ENCODE peak calls at places on chromosomes 11 and 22, in eight cellular contexts. T is adrenal gland, B is cardiac fibroblast, N is K562, W is upper lobe of right lung, I is heart right ventricle, V is lung, U is esophagus squamous epithelium. Q is an unnamed sample.

GRCh38 chr11:64181506-64182411 is 4.2 kb upstream of the STIP1 start:
- DNase-seq in T (peak; percentile 97), B (peak; percentile 93), N (peak; percentile 79), W (peak; percentile 93), I (peak; percentile 93), V (peak; percentile 91), U (peak; percentile 45), Q (no peak)

GRCh38 chr11:96279421-96280290 is 63.3 kb downstream of the MAML2 start:
- DNase-seq in T (no peak), B (peak; percentile 76), N (no peak), W (no peak), I (no peak), V (no peak), U (no peak), Q (no peak)

GRCh38 chr11:95156916-95157568 is 67.4 kb downstream of the ENDOD1 start:
- DNase-seq in T (no peak), B (no peak), N (no peak), W (no peak), I (no peak), V (no peak), U (no peak), Q (no peak)

GRCh38 chr11:46237248-46238077 is 40.0 kb upstream of the CREB3L1 start:
- DNase-seq in T (peak; percentile 88), B (peak; percentile 95), N (peak; percentile 88), W (peak; percentile 81), I (peak; percentile 68), V (peak; percentile 71), U (no peak), Q (no peak)

GRCh38 chr22:20964090-20964798 is 2.8 kb upstream of the AIFM3 start:
- DNase-seq in T (no peak), B (no peak), N (no peak), W (no peak), I (no peak), V (no peak), U (no peak), Q (no peak)

GRCh38 chr11:68935516-68936357 is 32.0 kb downstream of the IGHMBP2 start:
- DNase-seq in T (no peak), B (no peak), N (no peak), W (no peak), I (no peak), V (no peak), U (no peak), Q (no peak)

GRCh38 chr11:109071712-109072524 is 350.1 kb upstream of the C11orf87 start:
- DNase-seq in T (peak; percentile 67), B (peak; percentile 89), N (no peak), W (no peak), I (peak; percentile 31), V (no peak), U (no peak), Q (no peak)

GRCh38 chr22:49568751-49569285 is 258.9 kb downstream of the BRD1 start:
- DNase-seq in T (peak; percentile 8), B (no peak), N (no peak), W (no peak), I (no peak), V (no peak), U (no peak), Q (no peak)

GRCh38 chr11:96167787-96168186 is 175.2 kb downstream of the MAML2 start:
- DNase-seq in T (no peak), B (no peak), N (no peak), W (no peak), I (no peak), V (no peak), U (no peak), Q (no peak)

GRCh38 chr11:119970566-119970965 is 167.3 kb downstream of the TRIM29 start:
- DNase-seq in T (no peak), B (no peak), N (no peak), W (no peak), I (no peak), V (no peak), U (no peak), Q (no peak)

GRCh38 chr11:84408946-84409411 is 1122.8 kb upstream of the CCDC90B start:
- DNase-seq in T (no peak), B (peak; percentile 27), N (no peak), W (no peak), I (no peak), V (no peak), U (no peak), Q (no peak)

GRCh38 chr22:46511391-46512370 is 25.7 kb downstream of the CELSR1 start:
- DNase-seq in T (no peak), B (peak; percentile 22), N (no peak), W (no peak), I (no peak), V (no peak), U (no peak), Q (no peak)

GRCh38 chr11:14081541-14082211 is 119.2 kb downstream of the SPON1 start:
- DNase-seq in T (no peak), B (no peak), N (no peak), W (no peak), I (no peak), V (no peak), U (no peak), Q (no peak)

GRCh38 chr11:118888398-118888797 is 4.7 kb downstream of the CXCR5 start:
- DNase-seq in T (no peak), B (no peak), N (no peak), W (no peak), I (no peak), V (no peak), U (no peak), Q (no peak)

GRCh38 chr11:78453140-78453935 is 35.7 kb upstream of the GAB2 start:
- DNase-seq in T (no peak), B (peak; percentile 15), N (no peak), W (no peak), I (no peak), V (no peak), U (no peak), Q (no peak)

GRCh38 chr11:126268708-126269579 is at the start of the genes FOXRED1 and SRPRA:
- DNase-seq in T (peak; percentile 100), B (peak; percentile 99), N (peak; percentile 100), W (peak; percentile 100), I (peak; percentile 100), V (peak; percentile 100), U (peak; percentile 99), Q (peak; percentile 95)

GRCh38 chr11:18461909-18462308 is 6.3 kb downstream of the LDHAL6A start:
- DNase-seq in T (no peak), B (no peak), N (no peak), W (no peak), I (no peak), V (no peak), U (no peak), Q (no peak)

GRCh38 chr11:5626191-5626590 is 1.4 kb downstream of the TRIM34 start:
- DNase-seq in T (no peak), B (peak; percentile 53), N (no peak), W (no peak), I (no peak), V (no peak), U (no peak), Q (no peak)

GRCh38 chr22:22959147-22959827 is 71.7 kb downstream of the IGLL5 start:
- DNase-seq in T (peak; percentile 89), B (peak; percentile 82), N (peak; percentile 99), W (no peak), I (peak; percentile 81), V (peak; percentile 54), U (no peak), Q (no peak)

GRCh38 chr22:42932857-42933782 is 76.0 kb upstream of the ARFGAP3 start:
- DNase-seq in T (no peak), B (peak; percentile 46), N (peak; percentile 34), W (peak; percentile 80), I (peak; percentile 69), V (no peak), U (no peak), Q (no peak)

GRCh38 chr11:69801513-69802335 is 17.5 kb downstream of the FGF3 start:
- DNase-seq in T (peak; percentile 34), B (peak; percentile 12), N (peak; percentile 76), W (no peak), I (no peak), V (no peak), U (no peak), Q (no peak)

GRCh38 chr11:16926868-16927267 is 87.3 kb downstream of the PLEKHA7 start:
- DNase-seq in T (no peak), B (no peak), N (no peak), W (no peak), I (no peak), V (no peak), U (no peak), Q (no peak)

DNA sequence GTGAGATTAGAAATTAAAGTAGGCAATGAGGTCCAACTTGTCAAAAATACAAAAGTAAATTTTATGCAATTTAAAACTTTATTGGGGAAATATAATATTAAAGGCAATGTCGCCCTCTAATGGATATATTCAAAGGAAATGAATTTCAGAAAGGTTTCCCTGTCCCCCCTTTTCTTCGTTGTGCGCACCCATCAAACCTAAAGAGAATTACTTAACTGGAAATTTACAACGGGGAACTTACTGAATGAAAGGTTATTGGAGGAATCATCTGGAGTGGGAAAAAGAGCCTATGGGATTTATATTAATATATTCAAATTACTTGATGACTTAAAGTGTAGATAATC is 1.7 kb upstream of the ABTB2 start:
- DNase-seq in T (no peak), B (no peak), N (peak; percentile 37), W (no peak), I (no peak), V (no peak), U (no peak), Q (no peak)
- TF ChIP-seq CTCF in T (peak; percentile 14), B (no peak), N (no peak), W (peak; percentile 38), I (no peak), V (no peak), U (peak; percentile 40), Q (no peak)

GRCh38 chr11:537622-538430 is 499 bp downstream of the LRRC56 start:
- DNase-seq in T (no peak), B (no peak), N (no peak), W (no peak), I (no peak), V (no peak), U (no peak), Q (no peak)
- H3K4me3 ChIP-seq in T (peak overlapping the region; percentile 55), B (no peak overlapping the region), N (peak overlapping the region; percentile 33), W (peak overlapping the region; percentile 71), I (peak overlapping the region; percentile 86), V (no peak overlapping the region), U (peak overlapping the region; percentile 89), Q (peak overlapping the region; percentile 73)

GRCh38 chr22:40679964-40680818 is 907 bp downstream of the MCHR1 start:
- DNase-seq in T (no peak), B (peak; percentile 20), N (no peak), W (no peak), I (no peak), V (no peak), U (no peak), Q (no peak)
- TF ChIP-seq CTCF in T (no peak), B (no peak), N (no peak), W (no peak), I (no peak), V (no peak), U (no peak), Q (no peak)

DNA sequence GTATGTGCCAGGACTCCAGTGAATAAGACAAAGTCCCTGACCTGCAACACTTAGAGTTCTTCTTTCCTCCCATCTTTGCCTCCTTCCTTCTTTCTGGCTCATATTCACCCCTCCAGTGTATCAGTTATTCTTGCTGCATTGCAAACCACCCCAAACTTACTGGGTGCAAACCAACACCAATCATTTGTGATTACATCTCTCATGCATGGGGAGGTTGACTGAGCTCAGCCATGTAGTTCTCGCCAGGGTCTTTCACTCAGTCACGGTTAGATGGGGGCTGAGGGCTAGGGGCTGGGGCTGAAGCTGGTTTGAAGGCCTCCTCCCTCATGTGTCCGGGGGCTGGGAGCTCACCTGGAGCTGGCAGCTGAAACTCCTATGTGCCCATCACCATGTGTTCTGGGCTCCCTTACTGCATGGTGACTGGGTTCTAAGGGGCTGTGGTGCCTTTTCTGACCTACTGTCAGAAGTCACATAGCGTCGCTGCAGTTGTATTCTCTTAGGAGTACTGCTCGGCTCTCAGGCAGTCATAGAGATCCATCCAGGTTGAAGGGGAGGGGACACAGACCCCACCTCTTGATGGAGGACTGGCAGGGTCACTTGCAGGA is 35.0 kb upstream of the CACNG2 start:
- DNase-seq in T (peak; percentile 5), B (no peak), N (no peak), W (peak; percentile 36), I (no peak), V (no peak), U (no peak), Q (no peak)
- H3K4me3 ChIP-seq in T (no peak overlapping the region), B (no peak overlapping the region), N (no peak overlapping the region), W (no peak overlapping the region), I (no peak overlapping the region), V (no peak overlapping the region), U (no peak overlapping the region), Q (no peak overlapping the region)